ENCODE peak calls at places on chromosomes 12 and 14, in five cellular contexts. One of them, this sample, is unnamed.

GRCh38 chr12:464484-465267 is 4.9 kb downstream of the B4GALNT3 start:
- DNase-seq in osteoblast: peak; percentile 85
- DNase-seq in Panc1: no peak
- DNase-seq in naive thymus-derived CD4-positive, alpha-beta T cell: no peak
- DNase-seq in IMR-90: no peak
- DNase-seq in this sample: no peak

GRCh38 chr12:5043589-5044419 is at the start of gene KCNA5:
- DNase-seq in osteoblast: no peak
- DNase-seq in Panc1: no peak
- DNase-seq in naive thymus-derived CD4-positive, alpha-beta T cell: no peak
- DNase-seq in IMR-90: no peak
- DNase-seq in this sample: no peak

GRCh38 chr14:86852530-86852929 is 1140.5 kb downstream of the GALC start:
- DNase-seq in osteoblast: no peak
- DNase-seq in Panc1: no peak
- DNase-seq in naive thymus-derived CD4-positive, alpha-beta T cell: no peak
- DNase-seq in IMR-90: peak; percentile 87
- DNase-seq in this sample: no peak

GRCh38 chr14:94051115-94051514 is 25.0 kb downstream of the OTUB2 start:
- DNase-seq in osteoblast: no peak
- DNase-seq in Panc1: no peak
- DNase-seq in naive thymus-derived CD4-positive, alpha-beta T cell: no peak
- DNase-seq in IMR-90: peak; percentile 42
- DNase-seq in this sample: no peak

GRCh38 chr14:52950898-52951729 is at the start of gene FERMT2:
- DNase-seq in osteoblast: peak; percentile 98
- DNase-seq in Panc1: no peak
- DNase-seq in naive thymus-derived CD4-positive, alpha-beta T cell: no peak
- DNase-seq in IMR-90: peak; percentile 82
- DNase-seq in this sample: no peak

GRCh38 chr12:132812631-132813305 is 15.9 kb downstream of the GOLGA3 start:
- DNase-seq in osteoblast: peak; percentile 88
- DNase-seq in Panc1: no peak
- DNase-seq in naive thymus-derived CD4-positive, alpha-beta T cell: no peak
- DNase-seq in IMR-90: peak; percentile 81
- DNase-seq in this sample: no peak

GRCh38 chr12:116015525-116015924 is 262.0 kb downstream of the MED13L start:
- DNase-seq in osteoblast: peak; percentile 73
- DNase-seq in Panc1: no peak
- DNase-seq in naive thymus-derived CD4-positive, alpha-beta T cell: no peak
- DNase-seq in IMR-90: peak; percentile 68
- DNase-seq in this sample: no peak

GRCh38 chr12:87320724-87321123 is 708.5 kb downstream of the C12orf50 start:
- DNase-seq in osteoblast: no peak
- DNase-seq in Panc1: no peak
- DNase-seq in naive thymus-derived CD4-positive, alpha-beta T cell: no peak
- DNase-seq in IMR-90: no peak
- DNase-seq in this sample: no peak

GRCh38 chr12:4824415-4824814 is 85.3 kb upstream of the KCNA1 start:
- DNase-seq in osteoblast: no peak
- DNase-seq in Panc1: no peak
- DNase-seq in naive thymus-derived CD4-positive, alpha-beta T cell: no peak
- DNase-seq in IMR-90: peak; percentile 74
- DNase-seq in this sample: no peak

GRCh38 chr12:26128180-26128579 is 3.3 kb upstream of the BHLHE41 start:
- DNase-seq in osteoblast: no peak
- DNase-seq in Panc1: no peak
- DNase-seq in naive thymus-derived CD4-positive, alpha-beta T cell: no peak
- DNase-seq in IMR-90: no peak
- DNase-seq in this sample: no peak

GRCh38 chr14:95523818-95524448 is 7.5 kb upstream of the SYNE3 start:
- DNase-seq in osteoblast: no peak
- DNase-seq in Panc1: no peak
- DNase-seq in naive thymus-derived CD4-positive, alpha-beta T cell: peak; percentile 15
- DNase-seq in IMR-90: peak; percentile 89
- DNase-seq in this sample: peak; percentile 74

GRCh38 chr14:51846631-51847488 is 13.6 kb upstream of the GNG2 start:
- DNase-seq in osteoblast: no peak
- DNase-seq in Panc1: no peak
- DNase-seq in naive thymus-derived CD4-positive, alpha-beta T cell: peak; percentile 97
- DNase-seq in IMR-90: peak; percentile 53
- DNase-seq in this sample: no peak

GRCh38 chr12:110355080-110355479 is 48.4 kb downstream of the ANAPC7 start:
- DNase-seq in osteoblast: no peak
- DNase-seq in Panc1: peak; percentile 13
- DNase-seq in naive thymus-derived CD4-positive, alpha-beta T cell: no peak
- DNase-seq in IMR-90: no peak
- DNase-seq in this sample: no peak

GRCh38 chr12:34406228-34406995 is 384.1 kb downstream of the ALG10 start:
- DNase-seq in osteoblast: no peak
- DNase-seq in Panc1: no peak
- DNase-seq in naive thymus-derived CD4-positive, alpha-beta T cell: no peak
- DNase-seq in IMR-90: no peak
- DNase-seq in this sample: no peak
- H3K9me3 ChIP-seq in osteoblast: peaks cover 3% of the 10 kb centered on the region
- H3K9me3 ChIP-seq in Panc1: no peaks in the 10 kb centered on the region
- H3K9me3 ChIP-seq in naive thymus-derived CD4-positive, alpha-beta T cell: no peaks in the 10 kb centered on the region
- H3K9me3 ChIP-seq in IMR-90: peaks cover 48% of the 10 kb centered on the region
- H3K9me3 ChIP-seq in this sample: no peaks in the 10 kb centered on the region

GRCh38 chr12:58916891-58917570 is 3.3 kb downstream of the LRIG3 start:
- DNase-seq in osteoblast: peak; percentile 72
- DNase-seq in Panc1: no peak
- DNase-seq in naive thymus-derived CD4-positive, alpha-beta T cell: no peak
- DNase-seq in IMR-90: peak; percentile 63
- DNase-seq in this sample: peak; percentile 92

GRCh38 chr12:58919271-58920101 is 818 bp downstream of the LRIG3 start:
- DNase-seq in osteoblast: peak; percentile 83
- DNase-seq in Panc1: peak; percentile 33
- DNase-seq in naive thymus-derived CD4-positive, alpha-beta T cell: no peak
- DNase-seq in IMR-90: peak; percentile 58
- DNase-seq in this sample: no peak

GRCh38 chr12:58918475-58918874 is 1.8 kb downstream of the LRIG3 start:
- DNase-seq in osteoblast: no peak
- DNase-seq in Panc1: no peak
- DNase-seq in naive thymus-derived CD4-positive, alpha-beta T cell: no peak
- DNase-seq in IMR-90: peak; percentile 15
- DNase-seq in this sample: no peak

GRCh38 chr12:58916153-58916709 is 4.1 kb downstream of the LRIG3 start:
- DNase-seq in osteoblast: no peak
- DNase-seq in Panc1: no peak
- DNase-seq in naive thymus-derived CD4-positive, alpha-beta T cell: no peak
- DNase-seq in IMR-90: no peak
- DNase-seq in this sample: no peak

DNA sequence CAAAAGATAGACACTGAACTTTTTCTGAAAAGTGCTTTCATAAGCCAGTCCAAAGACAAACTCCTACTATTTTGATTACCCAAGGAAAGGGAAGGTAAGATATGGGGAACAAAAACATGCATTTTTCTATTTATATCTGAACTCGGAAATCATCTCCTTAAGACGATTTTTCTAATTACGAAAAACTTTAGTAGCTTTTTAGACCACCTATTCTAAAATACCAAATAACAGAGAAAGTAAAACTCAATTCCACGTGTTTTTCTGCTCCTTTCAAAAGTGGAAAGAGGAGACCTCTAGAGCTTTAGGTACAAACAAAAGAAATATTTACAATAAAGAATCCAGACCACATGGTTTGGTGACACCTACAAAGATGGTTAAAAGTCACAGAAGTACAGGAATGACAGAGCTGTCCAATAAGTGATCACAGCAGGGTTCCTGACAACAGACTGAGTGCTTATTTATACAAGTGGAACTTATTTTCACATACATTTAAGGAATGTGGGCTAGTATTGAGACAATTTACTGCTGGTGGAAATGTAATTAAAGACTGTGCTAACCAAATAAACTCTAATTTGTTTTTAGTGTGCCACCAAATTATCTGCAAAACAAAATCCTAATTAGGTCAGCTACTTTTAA is 2.5 kb downstream of the LRIG3 start:
- DNase-seq in osteoblast: no peak
- DNase-seq in Panc1: no peak
- DNase-seq in naive thymus-derived CD4-positive, alpha-beta T cell: no peak
- DNase-seq in IMR-90: no peak
- DNase-seq in this sample: no peak
- H3K4me3 ChIP-seq in osteoblast: peak overlapping the region; percentile 90
- H3K4me3 ChIP-seq in Panc1: peak overlapping the region; percentile 96
- H3K4me3 ChIP-seq in naive thymus-derived CD4-positive, alpha-beta T cell: no peak overlapping the region
- H3K4me3 ChIP-seq in IMR-90: peak overlapping the region; percentile 80
- H3K4me3 ChIP-seq in this sample: peak overlapping the region; percentile 95

GRCh38 chr14:90293766-90294471 is 37.6 kb downstream of the PSMC1 start:
- DNase-seq in osteoblast: no peak
- DNase-seq in Panc1: no peak
- DNase-seq in naive thymus-derived CD4-positive, alpha-beta T cell: no peak
- DNase-seq in IMR-90: peak; percentile 64
- DNase-seq in this sample: no peak
- H3K36me3 ChIP-seq in osteoblast: peaks cover 35% of the 10 kb centered on the region
- H3K36me3 ChIP-seq in Panc1: no peaks in the 10 kb centered on the region
- H3K36me3 ChIP-seq in naive thymus-derived CD4-positive, alpha-beta T cell: peaks cover 74% of the 10 kb centered on the region
- H3K36me3 ChIP-seq in IMR-90: peaks cover 21% of the 10 kb centered on the region
- H3K36me3 ChIP-seq in this sample: peaks cover 44% of the 10 kb centered on the region

DNA sequence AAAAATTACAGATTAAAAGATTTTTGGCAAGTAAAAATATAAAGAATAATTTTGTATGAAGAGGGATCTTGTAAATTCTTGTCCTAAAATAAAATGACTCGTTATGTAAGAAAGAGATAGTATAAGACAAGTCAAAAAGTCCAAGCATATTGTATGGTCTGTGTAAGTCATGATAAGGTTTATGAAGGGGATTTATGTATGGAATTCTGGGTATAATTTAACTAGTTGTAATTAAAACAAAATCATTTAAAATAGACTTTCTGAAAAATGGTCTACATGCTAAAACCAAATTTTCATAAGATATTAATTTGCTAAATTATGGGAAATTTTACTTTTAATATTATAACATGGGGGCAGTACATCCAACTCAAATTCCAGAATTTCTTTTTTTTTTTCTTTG is 17.6 kb upstream of the PEX5 start:
- DNase-seq in osteoblast: no peak
- DNase-seq in Panc1: no peak
- DNase-seq in naive thymus-derived CD4-positive, alpha-beta T cell: no peak
- DNase-seq in IMR-90: no peak
- DNase-seq in this sample: no peak
- H3K9me3 ChIP-seq in osteoblast: peaks cover 4% of the 10 kb centered on the region
- H3K9me3 ChIP-seq in Panc1: peaks cover 11% of the 10 kb centered on the region
- H3K9me3 ChIP-seq in naive thymus-derived CD4-positive, alpha-beta T cell: no peaks in the 10 kb centered on the region
- H3K9me3 ChIP-seq in IMR-90: peaks cover 22% of the 10 kb centered on the region
- H3K9me3 ChIP-seq in this sample: peaks cover 10% of the 10 kb centered on the region

GRCh38 chr12:54082402-54082892 is 28.8 kb downstream of the HOXC4 start:
- DNase-seq in osteoblast: peak; percentile 84
- DNase-seq in Panc1: no peak
- DNase-seq in naive thymus-derived CD4-positive, alpha-beta T cell: peak; percentile 27
- DNase-seq in IMR-90: no peak
- DNase-seq in this sample: no peak
- H3K4me3 ChIP-seq in osteoblast: no peak overlapping the region
- H3K4me3 ChIP-seq in Panc1: no peak overlapping the region
- H3K4me3 ChIP-seq in naive thymus-derived CD4-positive, alpha-beta T cell: peak overlapping the region; percentile 50
- H3K4me3 ChIP-seq in IMR-90: no peak overlapping the region
- H3K4me3 ChIP-seq in this sample: no peak overlapping the region

DNA sequence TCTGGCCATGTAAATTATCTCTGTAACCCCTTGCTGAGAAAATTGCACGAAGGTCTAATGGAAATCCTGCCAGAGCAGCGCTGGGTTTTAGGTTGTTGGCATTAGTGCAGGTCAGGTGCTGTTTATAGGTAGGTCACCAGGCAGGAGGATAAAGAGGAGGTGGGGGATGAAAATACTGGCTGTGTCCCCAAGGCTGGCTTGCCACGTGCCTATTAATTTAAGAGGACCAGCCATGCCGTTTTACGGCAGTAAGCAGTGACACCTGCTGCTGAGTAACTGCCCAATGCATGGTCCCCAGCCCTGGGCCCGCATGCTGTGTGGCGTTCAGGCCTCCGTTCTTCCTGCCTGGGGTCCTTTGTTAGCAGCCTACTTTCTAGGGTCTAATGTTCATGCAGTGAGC is 67.2 kb downstream of the WDR20 start:
- DNase-seq in osteoblast: no peak
- DNase-seq in Panc1: no peak
- DNase-seq in naive thymus-derived CD4-positive, alpha-beta T cell: no peak
- DNase-seq in IMR-90: no peak
- DNase-seq in this sample: no peak
- H3K36me3 ChIP-seq in osteoblast: peaks cover 32% of the 10 kb centered on the region
- H3K36me3 ChIP-seq in Panc1: peaks cover 2% of the 10 kb centered on the region
- H3K36me3 ChIP-seq in naive thymus-derived CD4-positive, alpha-beta T cell: peaks cover 81% of the 10 kb centered on the region
- H3K36me3 ChIP-seq in IMR-90: peaks cover 31% of the 10 kb centered on the region
- H3K36me3 ChIP-seq in this sample: peaks cover 28% of the 10 kb centered on the region

GRCh38 chr12:14612250-14612649 is 44.6 kb upstream of the PLBD1 start:
- DNase-seq in osteoblast: no peak
- DNase-seq in Panc1: no peak
- DNase-seq in naive thymus-derived CD4-positive, alpha-beta T cell: no peak
- DNase-seq in IMR-90: no peak
- DNase-seq in this sample: no peak

GRCh38 chr12:14612895-14613294 is 45.2 kb upstream of the PLBD1 start:
- DNase-seq in osteoblast: no peak
- DNase-seq in Panc1: no peak
- DNase-seq in naive thymus-derived CD4-positive, alpha-beta T cell: no peak
- DNase-seq in IMR-90: no peak
- DNase-seq in this sample: no peak

GRCh38 chr12:14611640-14612203 is 44.0 kb upstream of the PLBD1 start:
- DNase-seq in osteoblast: no peak
- DNase-seq in Panc1: no peak
- DNase-seq in naive thymus-derived CD4-positive, alpha-beta T cell: no peak
- DNase-seq in IMR-90: no peak
- DNase-seq in this sample: no peak

GRCh38 chr12:14605401-14605989 is 37.8 kb upstream of the PLBD1 start:
- DNase-seq in osteoblast: no peak
- DNase-seq in Panc1: no peak
- DNase-seq in naive thymus-derived CD4-positive, alpha-beta T cell: no peak
- DNase-seq in IMR-90: no peak
- DNase-seq in this sample: no peak

GRCh38 chr12:14607561-14607960 is 39.9 kb upstream of the PLBD1 start:
- DNase-seq in osteoblast: no peak
- DNase-seq in Panc1: no peak
- DNase-seq in naive thymus-derived CD4-positive, alpha-beta T cell: no peak
- DNase-seq in IMR-90: no peak
- DNase-seq in this sample: no peak
- H3K9me3 ChIP-seq in osteoblast: no peaks in the 10 kb centered on the region
- H3K9me3 ChIP-seq in Panc1: peaks cover 15% of the 10 kb centered on the region
- H3K9me3 ChIP-seq in naive thymus-derived CD4-positive, alpha-beta T cell: peaks cover 4% of the 10 kb centered on the region
- H3K9me3 ChIP-seq in IMR-90: no peaks in the 10 kb centered on the region
- H3K9me3 ChIP-seq in this sample: peaks cover 6% of the 10 kb centered on the region

This sample was measured in SK-N-MC.